ENCODE peak calls at places on chromosomes 3 and 15, in five cellular contexts. J is HepG2, I is A549, T is HCT116, A is endothelial cell of umbilical vein. N is an unnamed sample.

GRCh38 chr3:100496711-100497261 is 4.4 kb downstream of the TMEM45A start:
- DNase-seq in T (no peak), A (no peak), I (no peak), J (peak), N (no peak)

GRCh38 chr3:152260026-152260425 is 8.7 kb upstream of the MBNL1 start:
- DNase-seq in J (peak), T (no peak), A (no peak), I (no peak), N (no peak)

GRCh38 chr3:133535971-133536634 is 37.4 kb upstream of the CDV3 start:
- DNase-seq in I (peak), T (no peak), J (peak), A (peak), N (no peak)

GRCh38 chr15:51888593-51889195 is 59.2 kb downstream of the TMOD3 start:
- DNase-seq in T (no peak), I (peak), J (no peak), A (peak), N (peak)

GRCh38 chr15:51499379-51499976 is 123.1 kb downstream of the DMXL2 start:
- DNase-seq in J (peak), T (peak), I (peak), A (peak), N (peak)

GRCh38 chr3:53919741-53920140 is 28.1 kb upstream of the SELENOK start:
- DNase-seq in J (no peak), A (no peak), T (no peak), I (no peak), N (no peak)

GRCh38 chr3:97958396-97958795 is 13.8 kb downstream of the RIOX2 start:
- DNase-seq in I (no peak), A (no peak), J (no peak), T (no peak), N (no peak)

GRCh38 chr3:30135190-30135589 is 471.2 kb upstream of the TGFBR2 start:
- DNase-seq in A (no peak), I (peak), T (no peak), J (no peak), N (no peak)

GRCh38 chr15:89018235-89018634 is 70.0 kb upstream of the ABHD2 start:
- DNase-seq in A (no peak), T (no peak), I (no peak), J (no peak), N (no peak)

GRCh38 chr3:21273256-21273999 is 477.6 kb downstream of the ZNF385D start:
- DNase-seq in J (no peak), I (no peak), T (no peak), A (peak), N (no peak)

DNA sequence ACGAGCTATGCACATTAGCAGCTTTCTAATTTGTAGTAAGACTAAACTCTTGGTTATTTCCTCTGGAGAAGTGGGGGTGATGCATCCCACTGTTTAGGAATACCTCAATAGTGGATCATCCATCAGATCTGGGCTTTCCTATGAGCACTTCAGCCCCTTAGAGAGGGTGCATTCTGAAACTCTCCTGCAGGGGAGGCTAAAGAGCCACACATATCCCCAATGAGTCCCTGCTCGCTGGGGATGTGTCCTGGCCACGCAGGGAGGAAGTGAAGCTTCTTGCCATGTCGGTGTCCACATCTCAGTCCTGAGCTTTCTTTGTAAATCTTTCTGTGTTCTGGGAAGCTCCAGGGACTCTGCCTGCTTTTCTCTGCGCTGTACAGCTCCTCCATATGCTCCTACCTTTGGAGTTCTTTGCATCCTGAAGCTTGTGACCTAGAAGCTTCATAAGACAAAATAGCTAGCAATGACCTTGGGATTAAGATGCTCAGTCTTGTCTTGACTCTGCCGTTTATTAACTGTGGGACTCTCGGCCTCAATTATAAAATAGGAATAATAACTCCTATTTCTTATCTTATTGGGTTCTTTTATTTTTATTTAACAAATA is 28.3 kb upstream of the MASP1 start:
- DNase-seq in T (peak), J (peak), I (peak), A (peak), N (peak)
- H3K4me2 ChIP-seq in T (peak), J (no peak), I (peak), A (no peak), N (no peak)

DNA sequence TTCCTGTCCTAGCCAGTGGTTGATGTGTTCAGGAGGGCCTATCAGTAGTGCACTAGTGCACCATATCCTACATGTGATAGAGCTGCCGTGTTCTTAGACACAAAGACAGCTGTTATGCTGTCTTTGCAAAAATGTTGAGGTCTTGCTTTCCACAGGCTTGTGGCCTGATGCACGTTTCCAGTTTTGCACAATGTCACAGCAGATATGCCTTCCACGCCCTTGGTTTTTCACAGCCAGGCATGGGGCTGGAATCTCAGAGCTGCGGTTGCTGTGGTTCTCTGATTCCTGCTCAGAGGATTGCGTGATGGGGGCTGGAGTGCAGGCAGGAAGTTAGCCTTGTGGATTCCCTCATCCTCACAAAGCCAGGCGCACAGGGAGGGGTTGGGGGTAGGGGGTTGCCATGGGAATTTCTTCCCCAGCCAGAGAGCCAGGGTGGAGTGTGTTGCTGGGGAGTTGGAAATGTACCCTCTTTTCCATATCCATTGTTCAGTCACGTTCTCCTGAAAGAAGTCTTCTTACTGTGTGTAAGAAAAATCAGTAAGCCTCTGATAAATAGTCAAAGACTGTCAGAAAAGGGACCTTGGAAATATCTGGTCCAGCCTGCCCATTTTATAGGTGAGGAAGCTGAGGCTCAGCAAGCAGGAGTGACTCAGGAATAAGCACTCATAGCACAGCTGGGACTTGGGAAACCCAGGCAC is 79.4 kb downstream of the SMAD3 start:
- DNase-seq in J (no peak), T (no peak), I (no peak), A (no peak), N (no peak)
- TF ChIP-seq POLR2A in J (no peak), T (no peak), I (no peak), A (no peak), N (no peak)

GRCh38 chr3:5429517-5429890 is 242.0 kb downstream of the EDEM1 start:
- DNase-seq in T (no peak), J (no peak), A (no peak), I (no peak), N (peak)

GRCh38 chr3:5427938-5428337 is 240.4 kb downstream of the EDEM1 start:
- DNase-seq in J (no peak), T (no peak), A (no peak), I (no peak), N (no peak)

GRCh38 chr3:5427021-5427420 is 239.5 kb downstream of the EDEM1 start:
- DNase-seq in A (no peak), I (no peak), J (no peak), T (no peak), N (no peak)

GRCh38 chr3:5430701-5431100 is 243.2 kb downstream of the EDEM1 start:
- DNase-seq in I (no peak), T (no peak), J (no peak), A (no peak), N (no peak)

GRCh38 chr3:5428607-5429516 is 241.4 kb downstream of the EDEM1 start:
- DNase-seq in A (no peak), J (no peak), T (no peak), I (no peak), N (peak)
- H3K4me2 ChIP-seq in A (no peak), J (no peak), T (no peak), I (no peak), N (peak)

DNA sequence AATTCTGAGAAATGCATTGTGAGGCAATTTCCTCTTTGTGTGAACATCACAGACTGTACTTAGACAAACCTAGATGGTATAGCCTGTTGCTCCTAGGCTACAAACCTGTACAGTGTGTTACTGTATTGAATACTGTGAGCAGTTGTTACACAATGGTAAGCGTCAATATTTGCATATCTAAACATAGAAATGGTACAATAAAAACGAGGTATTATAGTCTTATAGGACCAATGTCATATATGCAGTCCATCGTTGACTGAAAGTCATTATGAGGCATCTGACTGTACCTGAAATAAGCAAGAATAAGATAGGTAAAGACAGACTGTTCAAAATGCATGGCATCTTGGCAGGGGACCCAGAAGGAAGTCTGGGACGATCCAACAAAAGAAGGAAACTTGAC is 9.4 kb upstream of the SPRED1 start:
- DNase-seq in I (no peak), T (no peak), J (no peak), A (no peak), N (no peak)
- TF ChIP-seq POLR2A in I (no peak), T (no peak), J (no peak), A (no peak), N (no peak)

DNA sequence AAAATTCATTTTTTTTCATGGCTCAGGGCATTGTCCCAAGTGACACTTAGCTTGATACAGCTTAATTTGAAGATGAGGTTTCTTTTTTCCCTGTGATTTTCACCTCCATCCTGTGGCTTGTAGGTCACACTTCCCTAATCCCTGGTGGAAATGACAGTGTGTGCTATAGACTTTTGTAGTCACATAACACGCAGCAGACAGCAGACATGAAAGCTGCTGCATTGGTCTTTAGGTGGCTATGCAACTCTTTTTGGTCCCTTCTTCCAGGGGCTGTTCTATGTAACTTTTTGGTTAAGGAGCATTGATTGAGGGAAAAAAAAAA is 38.8 kb downstream of the TRAK1 start:
- DNase-seq in A (no peak), J (peak), I (peak), T (no peak), N (no peak)
- H3K4me2 ChIP-seq in A (no peak), J (peak), I (peak), T (peak), N (no peak)

DNA sequence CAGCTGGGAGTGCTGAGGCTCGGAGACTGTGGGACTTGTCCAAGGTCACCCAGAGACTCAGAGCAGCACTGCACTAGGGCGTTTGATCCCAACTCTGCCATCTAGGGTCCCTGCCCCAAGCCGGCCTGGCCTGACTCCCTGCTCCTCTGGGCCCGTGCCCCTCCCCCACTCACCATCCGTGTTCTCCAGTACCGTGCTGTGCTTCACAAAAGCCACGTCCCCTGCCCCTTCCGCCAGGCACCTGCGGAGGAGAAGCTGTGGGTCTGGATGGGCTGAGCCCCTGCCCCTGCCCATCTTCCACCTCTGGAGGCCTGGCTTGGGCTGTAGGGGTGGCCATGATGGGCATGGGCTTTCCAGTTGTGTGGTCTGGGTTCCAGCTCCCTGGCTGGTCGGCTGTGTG is 8.4 kb downstream of the MELTF start:
- DNase-seq in T (no peak), I (no peak), A (no peak), J (no peak), N (no peak)
- TF ChIP-seq POLR2A in T (no peak), I (no peak), A (no peak), J (no peak), N (no peak)

GRCh38 chr3:140035856-140036255 is 100.9 kb downstream of the CLSTN2 start:
- DNase-seq in A (no peak), I (no peak), T (no peak), J (no peak), N (no peak)
- H3K4me2 ChIP-seq in A (no peak), I (no peak), T (no peak), J (no peak), N (no peak)

GRCh38 chr3:150742141-150742523 is 20.8 kb downstream of the SIAH2 start:
- DNase-seq in I (no peak), A (no peak), J (no peak), T (no peak), N (no peak)

GRCh38 chr3:150742679-150743078 is 20.3 kb downstream of the SIAH2 start:
- DNase-seq in A (no peak), J (no peak), T (no peak), I (no peak), N (no peak)

GRCh38 chr3:150745832-150746231 is 17.1 kb downstream of the SIAH2 start:
- DNase-seq in T (no peak), I (no peak), J (no peak), A (no peak), N (no peak)

GRCh38 chr3:150743508-150743907 is 19.5 kb downstream of the SIAH2 start:
- DNase-seq in I (peak), A (no peak), T (no peak), J (no peak), N (no peak)

GRCh38 chr3:150744041-150745026 is 18.6 kb downstream of the SIAH2 start:
- DNase-seq in A (no peak), I (no peak), T (no peak), J (no peak), N (no peak)
- TF ChIP-seq POLR2A in A (no peak), I (no peak), T (no peak), J (no peak), N (no peak)

N was measured in K562.